ENCODE peak calls at places on chromosomes 1 and 21, in ten cellular contexts. S is ELF-1, G is skeletal muscle cell, I is amniotic stem cell, N is lower leg skin, E is kidney, V is SHP77, A is endothelial cell, L is neural crest cell, Z is HuH-7.5. B is an unnamed sample.

GRCh38 chr1:152946651-152947256 is at the start of gene SPRR5:
- DNase-seq in E (no peak), V (no peak), G (no peak), I (no peak), A (no peak), N (no peak), Z (no peak), L (no peak), S (no peak), B (no peak)

GRCh38 chr21:36891692-36892091 is 74.8 kb downstream of the HLCS start:
- DNase-seq in A (no peak), L (no peak), Z (no peak), S (no peak), G (no peak), N (no peak), I (no peak), V (no peak), E (no peak), B (no peak)

GRCh38 chr1:187680823-187681222 is 852.1 kb downstream of the PLA2G4A start:
- DNase-seq in N (no peak), Z (no peak), E (no peak), S (no peak), A (no peak), G (peak), I (no peak), V (no peak), L (no peak), B (no peak)

GRCh38 chr1:50458507-50458906 is 35.3 kb upstream of the DMRTA2 start:
- DNase-seq in L (no peak), S (no peak), Z (no peak), G (no peak), V (no peak), E (no peak), N (no peak), I (no peak), A (no peak), B (no peak)

GRCh38 chr1:3396411-3396810 is 58.1 kb upstream of the ARHGEF16 start:
- DNase-seq in S (no peak), V (no peak), I (no peak), L (no peak), Z (no peak), G (no peak), E (no peak), A (no peak), N (no peak), B (no peak)

GRCh38 chr1:41856361-41857285 is 62.1 kb downstream of the HIVEP3 start:
- DNase-seq in L (no peak), Z (no peak), E (no peak), N (no peak), G (no peak), V (no peak), S (no peak), I (no peak), A (no peak), B (no peak)

GRCh38 chr1:101291562-101292035 is 54.8 kb downstream of the S1PR1 start:
- DNase-seq in L (no peak), V (no peak), G (peak), A (no peak), S (peak), E (no peak), Z (peak), N (peak), I (no peak), B (no peak)

GRCh38 chr1:50667710-50668356 is 244.6 kb upstream of the DMRTA2 start:
- DNase-seq in N (no peak), L (no peak), S (no peak), Z (no peak), V (no peak), I (no peak), A (no peak), E (no peak), G (no peak), B (no peak)

GRCh38 chr1:96116707-96117106 is 604.9 kb upstream of the PTBP2 start:
- DNase-seq in G (no peak), S (no peak), E (no peak), A (no peak), N (no peak), Z (no peak), V (no peak), I (no peak), L (no peak), B (no peak)

GRCh38 chr1:66599346-66599745 is 65.4 kb downstream of the SGIP1 start:
- DNase-seq in N (no peak), G (peak), L (no peak), E (no peak), I (no peak), S (no peak), A (no peak), V (no peak), Z (no peak), B (no peak)

GRCh38 chr1:40636777-40637176 is 28.7 kb downstream of the RIMS3 start:
- DNase-seq in E (no peak), Z (no peak), A (no peak), L (no peak), G (no peak), I (no peak), N (no peak), S (no peak), V (no peak), B (no peak)

GRCh38 chr1:93722081-93723031 is 40.7 kb upstream of the BCAR3 start:
- DNase-seq in Z (no peak), V (no peak), N (no peak), E (no peak), G (no peak), S (peak), I (no peak), L (peak), A (no peak), B (no peak)

GRCh38 chr1:194333240-194333639 is 1146.8 kb upstream of the B3GALT2 start:
- DNase-seq in N (no peak), A (no peak), V (no peak), I (no peak), L (no peak), G (no peak), E (no peak), Z (no peak), S (no peak), B (no peak)

GRCh38 chr1:61839702-61840101 is 97.4 kb downstream of the PATJ start:
- DNase-seq in S (no peak), N (no peak), I (peak), A (no peak), V (no peak), G (no peak), E (no peak), L (no peak), Z (no peak), B (no peak)

GRCh38 chr1:27572019-27572678 is 31.8 kb downstream of the AHDC1 start:
- DNase-seq in S (peak), Z (no peak), L (no peak), A (no peak), G (no peak), I (no peak), E (no peak), V (no peak), N (no peak), B (no peak)

GRCh38 chr1:167103236-167103894 is 9.5 kb downstream of the STYXL2 start:
- DNase-seq in Z (no peak), A (no peak), I (no peak), G (no peak), E (no peak), V (no peak), S (peak), L (no peak), N (no peak), B (no peak)

GRCh38 chr1:119778359-119778758 is 9.7 kb upstream of the HMGCS2 start:
- DNase-seq in Z (no peak), E (no peak), I (no peak), G (no peak), N (no peak), S (no peak), V (no peak), A (no peak), L (no peak), B (no peak)

GRCh38 chr1:205811660-205812059 is 1.3 kb downstream of the SLC41A1 start:
- DNase-seq in G (no peak), L (no peak), N (no peak), V (peak), I (no peak), A (no peak), E (no peak), Z (no peak), S (no peak), B (no peak)

GRCh38 chr1:155085504-155086181 is 7.0 kb downstream of the EFNA3 start:
- DNase-seq in Z (no peak), I (no peak), N (peak), S (no peak), L (no peak), A (no peak), G (no peak), E (peak), V (peak), B (peak)

GRCh38 chr1:180929389-180929788 is 16.7 kb downstream of the KIAA1614 start:
- DNase-seq in I (no peak), Z (no peak), G (no peak), N (no peak), A (no peak), L (no peak), S (no peak), V (no peak), E (no peak), B (no peak)

GRCh38 chr21:25175938-25176337 is 431.3 kb downstream of the MRPL39 start:
- DNase-seq in L (no peak), V (no peak), A (no peak), S (no peak), I (no peak), E (no peak), G (no peak), N (no peak), Z (no peak), B (no peak)

GRCh38 chr1:110212165-110213142 is 2.3 kb downstream of the KCNC4 start:
- DNase-seq in I (no peak), S (no peak), V (peak), N (no peak), Z (no peak), G (no peak), A (no peak), E (no peak), L (no peak), B (no peak)

GRCh38 chr1:94609619-94610018 is 68.1 kb upstream of the F3 start:
- DNase-seq in E (no peak), G (no peak), S (no peak), N (no peak), L (no peak), Z (no peak), I (no peak), V (no peak), A (no peak), B (no peak)

GRCh38 chr1:175273656-175274055 is 81.1 kb upstream of the KIAA0040 start:
- DNase-seq in E (no peak), I (no peak), A (no peak), S (no peak), Z (no peak), L (no peak), N (no peak), G (no peak), V (no peak), B (no peak)

GRCh38 chr1:38783659-38784229 is 75.8 kb downstream of the RRAGC start:
- DNase-seq in I (no peak), L (no peak), N (no peak), V (no peak), S (peak), E (no peak), A (no peak), Z (no peak), G (no peak), B (no peak)

GRCh38 chr1:161071886-161072371 is 2.2 kb upstream of the ARHGAP30 start:
- DNase-seq in V (peak), N (no peak), E (no peak), L (peak), G (no peak), A (peak), I (no peak), Z (peak), S (peak), B (peak)

GRCh38 chr1:77322061-77322900 is 40.5 kb downstream of the AK5 start:
- DNase-seq in G (peak), Z (no peak), S (peak), E (no peak), I (peak), L (no peak), N (no peak), A (no peak), V (peak), B (no peak)

GRCh38 chr1:155016231-155016831 is 13.7 kb downstream of the ZBTB7B start:
- DNase-seq in G (no peak), E (peak), A (no peak), L (no peak), I (no peak), N (no peak), V (no peak), S (no peak), Z (no peak), B (peak)

B was measured in spleen.